ENCODE peak calls at places on chromosomes 11 and 22, in ten cellular contexts. Y, D, T, S, L, J, O, H, E and M are unnamed samples.

GRCh38 chr22:26542831-26543230 is 30.6 kb upstream of the TFIP11 start:
- DNase-seq in D (no peak), J (no peak), O (no peak), T (no peak), L (no peak), S (no peak), H (no peak), E (no peak), Y (no peak), M (no peak)

GRCh38 chr11:66291303-66291705 is 390 bp upstream of the TMEM151A start:
- DNase-seq in J (no peak), Y (no peak), O (no peak), T (no peak), S (no peak), E (no peak), L (no peak), D (no peak), H (no peak), M (no peak)

GRCh38 chr11:133817449-133817848 is 27.9 kb downstream of the SPATA19 start:
- DNase-seq in E (no peak), L (no peak), J (no peak), S (no peak), D (no peak), Y (no peak), O (no peak), T (no peak), H (no peak), M (no peak)

GRCh38 chr22:20437253-20438065 is at the start of gene SCARF2:
- DNase-seq in J (peak; percentile 71), E (no peak), Y (no peak), O (no peak), H (peak; percentile 91), S (no peak), T (no peak), D (no peak), L (peak; percentile 94), M (peak; percentile 75)

GRCh38 chr22:31477329-31477728 is 12.3 kb downstream of the EIF4ENIF1 start:
- DNase-seq in O (no peak), D (no peak), T (no peak), Y (no peak), J (no peak), L (no peak), S (no peak), E (no peak), H (no peak), M (no peak)

GRCh38 chr11:74417860-74418508 is 19.8 kb upstream of the PGM2L1 start:
- DNase-seq in S (no peak), H (no peak), O (no peak), L (peak; percentile 22), E (no peak), J (peak; percentile 25), Y (no peak), T (no peak), D (no peak), M (no peak)

GRCh38 chr11:635945-636510 is 1.0 kb upstream of the DRD4 start:
- DNase-seq in H (no peak), S (no peak), L (no peak), Y (no peak), J (no peak), E (no peak), O (no peak), T (no peak), D (no peak), M (no peak)

GRCh38 chr11:117009905-117010605 is 88.2 kb downstream of the SIK3 start:
- DNase-seq in S (no peak), O (no peak), J (peak; percentile 9), H (no peak), T (no peak), D (no peak), E (no peak), L (peak; percentile 20), Y (no peak), M (no peak)

GRCh38 chr11:75603791-75604736 is 42.0 kb downstream of the SERPINH1 start:
- DNase-seq in S (no peak), Y (no peak), E (no peak), H (no peak), J (peak; percentile 90), O (peak; percentile 96), T (peak; percentile 89), D (no peak), L (no peak), M (no peak)

GRCh38 chr11:111906680-111907079 is 4.9 kb downstream of the CRYAB start:
- DNase-seq in D (no peak), J (no peak), L (no peak), T (no peak), E (no peak), H (no peak), O (no peak), Y (no peak), S (no peak), M (no peak)